ENCODE peak calls at places on chromosomes 3 and 15, in seven cellular contexts. C, K, U, G, X, Z and H are unnamed samples.

GRCh38 chr3:55518451-55518850 is 31.3 kb upstream of the WNT5A start:
- DNase-seq in C (no peak), K (no peak), U (no peak), G (no peak), X (peak), Z (no peak), H (no peak)

GRCh38 chr3:56830884-56831283 is 29.1 kb upstream of the ARHGEF3 start:
- DNase-seq in C (no peak), K (no peak), U (no peak), G (no peak), X (no peak), Z (no peak), H (no peak)

GRCh38 chr15:95132774-95133173 is 901.4 kb downstream of the MCTP2 start:
- DNase-seq in C (no peak), K (peak), U (peak), G (no peak), X (peak), Z (no peak), H (no peak)

GRCh38 chr3:4829031-4829394 is 150.2 kb upstream of the BHLHE40 start:
- DNase-seq in C (no peak), K (no peak), U (no peak), G (no peak), X (peak), Z (no peak), H (no peak)

GRCh38 chr3:13657660-13658435 is 108.9 kb downstream of the FBLN2 start:
- DNase-seq in C (no peak), K (peak), U (peak), G (peak), X (no peak), Z (peak), H (no peak)

GRCh38 chr15:98330258-98330657 is 318.1 kb upstream of the IGF1R start:
- DNase-seq in C (no peak), K (no peak), U (no peak), G (no peak), X (no peak), Z (no peak), H (no peak)

GRCh38 chr3:23146163-23146562 is 57.0 kb upstream of the UBE2E2 start:
- DNase-seq in C (no peak), K (no peak), U (no peak), G (no peak), X (no peak), Z (no peak), H (no peak)

GRCh38 chr3:126621627-126622345 is 33.1 kb downstream of the TXNRD3 start:
- DNase-seq in C (no peak), K (peak), U (peak), G (no peak), X (peak), Z (no peak), H (no peak)

GRCh38 chr3:25679642-25680302 is 15.1 kb upstream of the TOP2B start:
- DNase-seq in C (no peak), K (no peak), U (no peak), G (no peak), X (no peak), Z (no peak), H (no peak)